ENCODE peak calls at places on chromosomes 16 and 17, in nine cellular contexts. C is GM20000, Z is PC-9, N is thyroid gland, A is endothelial cell, L is heart left ventricle, V is ovary, F is GM23338, W is SK-N-SH. M is an unnamed sample.

GRCh38 chr17:58960068-58960467 is 146.6 kb downstream of the TRIM37 start:
- DNase-seq in N (peak; percentile 49), W (no peak), F (peak; percentile 50), A (no peak), L (no peak), C (peak; percentile 57), V (no peak), Z (peak; percentile 90), M (peak; percentile 55)

GRCh38 chr16:57999971-58000705 is at the start of gene ZNF319:
- DNase-seq in C (no peak), A (no peak), N (no peak), F (peak; percentile 44), Z (no peak), V (peak; percentile 49), W (no peak), L (no peak), M (no peak)

GRCh38 chr16:85955566-85955965 is 56.6 kb downstream of the IRF8 start:
- DNase-seq in N (no peak), W (no peak), L (no peak), Z (no peak), V (no peak), C (peak; percentile 53), F (no peak), A (no peak), M (no peak)

GRCh38 chr16:86225905-86226371 is 284.4 kb upstream of the FOXF1 start:
- DNase-seq in L (no peak), Z (no peak), A (no peak), N (no peak), F (no peak), V (no peak), C (no peak), W (no peak), M (no peak)

GRCh38 chr17:15343749-15344148 is 2.4 kb upstream of the TEKT3 start:
- DNase-seq in Z (no peak), F (no peak), W (no peak), V (no peak), L (no peak), A (no peak), C (no peak), N (no peak), M (no peak)

GRCh38 chr17:72838068-72838467 is 254.4 kb downstream of the SLC39A11 start:
- DNase-seq in L (no peak), A (no peak), Z (no peak), C (no peak), V (no peak), W (no peak), F (no peak), N (no peak), M (no peak)

GRCh38 chr17:79623786-79624657 is 13.2 kb upstream of the RBFOX3 start:
- DNase-seq in F (no peak), A (no peak), N (no peak), C (no peak), W (peak; percentile 7), L (peak; percentile 1), Z (no peak), V (peak; percentile 2), M (no peak)

GRCh38 chr16:22816475-22816874 is 2.5 kb downstream of the HS3ST2 start:
- DNase-seq in N (no peak), V (no peak), F (no peak), W (no peak), C (no peak), L (no peak), Z (peak; percentile 48), A (no peak), M (no peak)

GRCh38 chr16:79089735-79090284 is 510.7 kb downstream of the MAF start:
- DNase-seq in V (no peak), Z (no peak), F (no peak), L (peak; percentile 18), A (no peak), W (no peak), C (no peak), N (no peak), M (no peak)

GRCh38 chr17:77831497-77832179 is 126.9 kb upstream of the TNRC6C start:
- DNase-seq in F (no peak), Z (no peak), L (no peak), A (no peak), V (no peak), W (peak; percentile 75), N (no peak), C (no peak), M (no peak)

GRCh38 chr17:62807812-62808575 is at the start of gene MARCHF10:
- DNase-seq in L (no peak), C (peak; percentile 75), N (peak; percentile 67), Z (peak; percentile 70), A (peak; percentile 21), W (peak; percentile 68), V (peak; percentile 52), F (peak; percentile 75), M (peak; percentile 69)

GRCh38 chr17:18187226-18187625 is 3.6 kb downstream of the ALKBH5 start:
- DNase-seq in W (peak; percentile 61), A (no peak), F (no peak), N (no peak), V (no peak), C (no peak), L (no peak), Z (no peak), M (no peak)

GRCh38 chr17:37137906-37138413 is 189.2 kb downstream of the AATF start:
- DNase-seq in L (no peak), A (no peak), V (no peak), C (no peak), W (peak; percentile 50), Z (no peak), F (no peak), N (no peak), M (no peak)

GRCh38 chr16:79677799-79678525 is 77.4 kb upstream of the MAF start:
- DNase-seq in F (no peak), A (no peak), W (no peak), N (no peak), L (no peak), Z (no peak), V (no peak), C (no peak), M (no peak)

GRCh38 chr16:83723244-83723643 is 84.5 kb upstream of the HSBP1 start:
- DNase-seq in V (no peak), Z (no peak), N (no peak), W (no peak), A (no peak), F (no peak), L (no peak), C (no peak), M (no peak)

GRCh38 chr16:80480664-80481063 is 60.1 kb upstream of the DYNLRB2 start:
- DNase-seq in C (no peak), W (no peak), Z (no peak), F (no peak), L (no peak), N (no peak), V (no peak), A (no peak), M (no peak)

GRCh38 chr17:28370035-28370743 is at the start of gene VTN:
- DNase-seq in L (peak; percentile 66), Z (peak; percentile 73), F (peak; percentile 82), V (no peak), N (no peak), W (peak; percentile 78), C (no peak), A (no peak), M (no peak)

GRCh38 chr16:69796285-69797118 is 34.4 kb downstream of the WWP2 start:
- DNase-seq in N (peak; percentile 26), C (peak; percentile 56), V (no peak), A (peak; percentile 41), F (peak; percentile 88), L (peak; percentile 32), W (peak; percentile 66), Z (peak; percentile 43), M (peak; percentile 54)

GRCh38 chr16:68961778-68962402 is 118.6 kb downstream of the TANGO6 start:
- DNase-seq in W (no peak), Z (no peak), V (no peak), L (no peak), A (no peak), N (no peak), C (no peak), F (no peak), M (no peak)

GRCh38 chr17:40463122-40463550 is 19.9 kb downstream of the IGFBP4 start:
- DNase-seq in V (peak; percentile 57), N (no peak), L (no peak), A (peak; percentile 37), W (no peak), F (peak; percentile 53), Z (no peak), C (no peak), M (no peak)
- TF ChIP-seq CTCF in V (no peak), N (no peak), L (no peak), A (no peak), W (no peak), F (no peak), Z (no peak), C (no peak), M (no peak)

GRCh38 chr16:71461686-71462648 is at the start of gene ZNF23:
- DNase-seq in Z (peak; percentile 48), A (peak; percentile 80), N (peak; percentile 85), C (peak; percentile 92), F (peak; percentile 83), L (peak; percentile 88), V (peak; percentile 91), W (peak; percentile 96), M (peak; percentile 93)
- TF ChIP-seq CTCF in Z (peak; percentile 30), A (no peak), N (no peak), C (no peak), F (peak; percentile 10), L (no peak), V (no peak), W (peak; percentile 42), M (peak; percentile 23)

GRCh38 chr17:21279198-21279535 is 5.3 kb upstream of the MAP2K3 start:
- DNase-seq in V (no peak), F (no peak), L (no peak), N (no peak), C (no peak), W (no peak), Z (no peak), A (no peak), M (no peak)

GRCh38 chr17:21277332-21277731 is 7.2 kb upstream of the MAP2K3 start:
- DNase-seq in C (no peak), W (no peak), L (no peak), V (no peak), A (no peak), N (no peak), Z (no peak), F (no peak), M (no peak)

GRCh38 chr17:21279582-21279981 is 4.9 kb upstream of the MAP2K3 start:
- DNase-seq in Z (no peak), W (no peak), A (no peak), V (no peak), L (no peak), F (no peak), C (no peak), N (no peak), M (no peak)

GRCh38 chr17:21280081-21280518 is 4.4 kb upstream of the MAP2K3 start:
- DNase-seq in Z (peak; percentile 60), V (peak; percentile 88), A (peak; percentile 95), W (peak; percentile 93), L (peak; percentile 85), C (peak; percentile 90), F (peak; percentile 84), N (peak; percentile 82), M (peak; percentile 90)

GRCh38 chr17:21278304-21279197 is 6.0 kb upstream of the MAP2K3 start:
- DNase-seq in N (peak; percentile 75), L (no peak), C (no peak), Z (peak; percentile 56), A (no peak), V (no peak), W (no peak), F (no peak), M (no peak)
- TF ChIP-seq CTCF in N (peak; percentile 29), L (no peak), C (no peak), Z (no peak), A (no peak), V (no peak), W (no peak), F (no peak), M (no peak)

GRCh38 chr17:68292689-68293040 is 1.4 kb downstream of the ARSG start:
- DNase-seq in V (no peak), Z (no peak), F (no peak), C (no peak), N (no peak), L (no peak), W (no peak), A (no peak), M (no peak)
- TF ChIP-seq CTCF in V (no peak), Z (peak; percentile 9), F (no peak), C (no peak), N (no peak), L (no peak), W (no peak), A (no peak), M (no peak)

M was measured in GM13977.